ENCODE peak calls at places on chromosomes 4 and X, in seven cellular contexts. H is NB4, B is HCT116, F is endothelial cell of umbilical vein, G is WTC11, T is GM12878, L is H1. D is an unnamed sample.

GRCh38 chrX:55695227-55696018 is 22.1 kb upstream of the RRAGB start:
- DNase-seq in F (no peak), G (no peak), T (no peak), L (no peak), H (no peak), B (no peak), D (no peak)

GRCh38 chr4:1084394-1084793 is 29.0 kb downstream of the RNF212 start:
- DNase-seq in T (no peak), L (no peak), H (no peak), F (no peak), G (no peak), B (no peak), D (no peak)

GRCh38 chr4:88533937-88534750 is 10.6 kb upstream of the PYURF start:
- DNase-seq in F (peak), T (no peak), H (no peak), G (no peak), L (no peak), B (no peak), D (no peak)

GRCh38 chrX:41561045-41561444 is 113.9 kb downstream of the NYX start:
- DNase-seq in H (peak), F (peak), L (no peak), T (peak), B (no peak), G (no peak), D (peak)

GRCh38 chr4:112296949-112297483 is at the start of gene ALPK1:
- DNase-seq in H (peak), L (no peak), T (no peak), F (peak), G (no peak), B (peak), D (peak)

GRCh38 chr4:157115613-157116340 is 39.8 kb downstream of the GLRB start:
- DNase-seq in B (no peak), T (no peak), H (no peak), F (peak), L (no peak), G (no peak), D (peak)

GRCh38 chr4:17283832-17284231 is 228.1 kb downstream of the QDPR start:
- DNase-seq in H (no peak), G (no peak), T (no peak), B (no peak), L (no peak), F (no peak), D (no peak)

GRCh38 chr4:31043382-31044062 is 323.4 kb downstream of the PCDH7 start:
- DNase-seq in B (no peak), H (no peak), G (no peak), T (no peak), F (no peak), L (no peak), D (peak)

GRCh38 chr4:8860892-8861575 is 10.6 kb downstream of the HMX1 start:
- DNase-seq in G (peak), B (no peak), F (no peak), H (no peak), L (peak), T (no peak), D (no peak)

GRCh38 chr4:69984030-69984443 is 11.7 kb upstream of the STATH start:
- DNase-seq in F (peak), B (no peak), T (no peak), G (no peak), H (peak), L (no peak), D (peak)

GRCh38 chr4:80101086-80101767 is 28.2 kb upstream of the ANTXR2 start:
- DNase-seq in L (no peak), F (peak), B (no peak), H (no peak), T (no peak), G (no peak), D (no peak)

GRCh38 chr4:80103615-80104014 is 30.6 kb upstream of the ANTXR2 start:
- DNase-seq in L (no peak), G (no peak), T (no peak), H (peak), B (no peak), F (no peak), D (no peak)

GRCh38 chr4:80107374-80107773 is 34.3 kb upstream of the ANTXR2 start:
- DNase-seq in T (no peak), F (peak), B (no peak), L (no peak), H (no peak), G (no peak), D (no peak)

GRCh38 chr4:80101768-80102116 is 28.7 kb upstream of the ANTXR2 start:
- DNase-seq in H (no peak), G (no peak), L (no peak), F (no peak), B (no peak), T (no peak), D (no peak)

DNA sequence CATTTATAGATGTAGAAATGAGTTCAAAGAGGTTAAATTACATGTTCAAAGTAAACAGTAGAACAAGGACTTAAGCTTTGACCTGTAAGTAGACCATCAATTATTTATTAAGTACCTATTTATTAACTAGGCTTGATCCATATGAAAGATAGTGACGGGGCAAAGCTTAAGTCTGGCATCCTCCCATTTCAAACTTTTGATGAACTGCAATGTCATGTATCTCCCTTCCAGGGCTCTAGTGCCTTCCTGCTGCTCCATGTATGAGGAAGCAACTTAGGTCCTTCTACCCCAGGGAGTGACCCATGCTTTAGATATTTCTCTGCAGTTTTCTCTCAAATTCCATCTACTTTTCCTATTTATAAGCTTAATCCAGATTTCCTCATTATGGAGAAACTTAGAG is 31.9 kb upstream of the ANTXR2 start:
- DNase-seq in H (no peak), L (no peak), F (no peak), G (no peak), B (no peak), T (no peak), D (no peak)
- TF ChIP-seq MAX in H (no peak), L (no peak), F (no peak), G (no peak), B (no peak), T (no peak), D (no peak)

GRCh38 chr4:77613267-77613666 is 7.6 kb downstream of the CXCL13 start:
- DNase-seq in T (no peak), H (no peak), B (no peak), F (no peak), L (no peak), G (no peak), D (no peak)
- TF ChIP-seq MAX in T (no peak), H (no peak), B (no peak), F (no peak), L (no peak), G (no peak), D (no peak)

GRCh38 chr4:2843909-2844584 is 403 bp downstream of the ADD1 start:
- DNase-seq in G (peak), L (no peak), T (no peak), H (peak), B (no peak), F (peak), D (peak)
- TF ChIP-seq MAX in G (no peak), L (no peak), T (no peak), H (no peak), B (no peak), F (no peak), D (no peak)

GRCh38 chrX:75276666-75277065 is 2.8 kb downstream of the UPRT start:
- DNase-seq in L (no peak), H (no peak), T (no peak), G (no peak), F (no peak), B (no peak), D (no peak)

GRCh38 chrX:75273483-75273882 is 402 bp upstream of the UPRT start:
- DNase-seq in H (no peak), B (no peak), G (no peak), L (no peak), T (no peak), F (no peak), D (no peak)

GRCh38 chrX:75278991-75279390 is 5.1 kb downstream of the UPRT start:
- DNase-seq in G (peak), F (no peak), B (no peak), L (no peak), H (no peak), T (no peak), D (no peak)
- TF ChIP-seq MAX in G (no peak), F (no peak), B (no peak), L (no peak), H (no peak), T (no peak), D (no peak)

GRCh38 chr4:6773106-6773505 is 9.4 kb upstream of the KIAA0232 start:
- DNase-seq in G (no peak), F (no peak), T (no peak), H (no peak), B (no peak), L (no peak), D (no peak)

GRCh38 chr4:6769984-6770420 is 12.5 kb upstream of the KIAA0232 start:
- DNase-seq in H (no peak), F (no peak), T (no peak), G (no peak), L (no peak), B (no peak), D (no peak)

GRCh38 chr4:6772223-6772928 is 10.2 kb upstream of the KIAA0232 start:
- DNase-seq in L (no peak), B (no peak), F (no peak), H (no peak), G (no peak), T (no peak), D (no peak)

GRCh38 chr4:6770581-6771228 is 11.8 kb upstream of the KIAA0232 start:
- DNase-seq in G (no peak), F (no peak), H (no peak), T (no peak), B (no peak), L (no peak), D (no peak)

DNA sequence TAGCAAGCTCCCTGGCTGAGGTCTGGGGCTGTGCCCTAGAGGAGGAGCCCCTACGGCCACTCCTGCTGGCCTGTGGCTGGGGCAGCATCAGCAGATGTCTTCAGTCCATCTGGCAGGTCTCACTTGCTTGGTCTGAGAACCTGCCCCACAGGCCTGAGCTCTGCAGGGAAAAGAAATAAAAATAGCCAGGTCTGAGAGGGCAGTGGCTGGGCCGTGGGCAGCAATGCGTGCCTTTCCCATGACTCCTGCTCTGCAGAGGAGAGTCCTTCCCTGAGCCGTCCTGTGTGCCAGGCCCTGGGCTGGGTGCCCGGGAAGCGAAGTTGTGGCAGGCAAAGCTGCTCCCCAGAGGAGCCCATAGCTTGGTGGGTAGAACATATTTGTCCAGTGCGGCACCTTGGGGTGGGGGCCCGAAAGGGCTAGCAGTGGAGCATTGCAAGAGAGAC is 11.3 kb upstream of the KIAA0232 start:
- DNase-seq in T (no peak), B (no peak), F (no peak), H (no peak), L (no peak), G (no peak), D (no peak)
- TF ChIP-seq MAX in T (no peak), B (no peak), F (no peak), H (no peak), L (no peak), G (no peak), D (no peak)